ENCODE peak calls at places on chromosomes 13 and 19, in five cellular contexts. One of them, this sample, is unnamed.

GRCh38 chr19:46944918-46945628 is 74.6 kb upstream of the NPAS1 start:
- DNase-seq in fibroblast of the conjunctiva: no peak
- DNase-seq in GDM1: no peak
- DNase-seq in neural crest cell: peak; percentile 25
- DNase-seq in upper lobe of right lung: no peak
- DNase-seq in this sample: no peak

GRCh38 chr19:1274081-1274851 is 1.1 kb upstream of the FAM174C start:
- DNase-seq in neural crest cell: no peak
- DNase-seq in GDM1: no peak
- DNase-seq in fibroblast of the conjunctiva: no peak
- DNase-seq in upper lobe of right lung: no peak
- DNase-seq in this sample: peak; percentile 90

GRCh38 chr19:7376151-7376852 is 27.6 kb downstream of the ARHGEF18 start:
- DNase-seq in neural crest cell: no peak
- DNase-seq in upper lobe of right lung: no peak
- DNase-seq in fibroblast of the conjunctiva: no peak
- DNase-seq in GDM1: no peak
- DNase-seq in this sample: no peak

GRCh38 chr19:4831351-4832340 is at the start of gene TICAM1:
- DNase-seq in neural crest cell: no peak
- DNase-seq in GDM1: peak; percentile 60
- DNase-seq in upper lobe of right lung: peak; percentile 92
- DNase-seq in fibroblast of the conjunctiva: no peak
- DNase-seq in this sample: peak; percentile 94

GRCh38 chr13:33312150-33312908 is 26.8 kb upstream of the STARD13 start:
- DNase-seq in GDM1: no peak
- DNase-seq in neural crest cell: no peak
- DNase-seq in upper lobe of right lung: no peak
- DNase-seq in fibroblast of the conjunctiva: peak; percentile 10
- DNase-seq in this sample: no peak

GRCh38 chr19:46919324-46919723 is 58.5 kb downstream of the ARHGAP35 start:
- DNase-seq in neural crest cell: no peak
- DNase-seq in fibroblast of the conjunctiva: no peak
- DNase-seq in GDM1: no peak
- DNase-seq in upper lobe of right lung: no peak
- DNase-seq in this sample: no peak

GRCh38 chr19:47176071-47176626 is 45.5 kb downstream of the SAE1 start:
- DNase-seq in fibroblast of the conjunctiva: no peak
- DNase-seq in GDM1: no peak
- DNase-seq in neural crest cell: no peak
- DNase-seq in upper lobe of right lung: no peak
- DNase-seq in this sample: no peak

GRCh38 chr19:33290082-33290815 is 12.1 kb downstream of the CEBPA start:
- DNase-seq in fibroblast of the conjunctiva: no peak
- DNase-seq in GDM1: no peak
- DNase-seq in upper lobe of right lung: peak; percentile 70
- DNase-seq in neural crest cell: no peak
- DNase-seq in this sample: peak; percentile 59

GRCh38 chr19:15666883-15667282 is 6.0 kb upstream of the CYP4F12 start:
- DNase-seq in upper lobe of right lung: no peak
- DNase-seq in GDM1: no peak
- DNase-seq in neural crest cell: no peak
- DNase-seq in fibroblast of the conjunctiva: no peak
- DNase-seq in this sample: no peak

GRCh38 chr13:29369060-29369743 is 226.3 kb downstream of the SLC7A1 start:
- DNase-seq in GDM1: peak; percentile 12
- DNase-seq in neural crest cell: peak; percentile 9
- DNase-seq in upper lobe of right lung: no peak
- DNase-seq in fibroblast of the conjunctiva: peak; percentile 30
- DNase-seq in this sample: no peak

GRCh38 chr19:55600336-55601028 is 394 bp downstream of the ZNF524 start:
- DNase-seq in GDM1: peak; percentile 91
- DNase-seq in fibroblast of the conjunctiva: no peak
- DNase-seq in upper lobe of right lung: no peak
- DNase-seq in neural crest cell: no peak
- DNase-seq in this sample: peak; percentile 94

GRCh38 chr13:36858285-36858684 is 39.3 kb downstream of the RFXAP start:
- DNase-seq in GDM1: peak; percentile 21
- DNase-seq in fibroblast of the conjunctiva: peak; percentile 29
- DNase-seq in neural crest cell: no peak
- DNase-seq in upper lobe of right lung: no peak
- DNase-seq in this sample: no peak

GRCh38 chr13:45879666-45880065 is 28.1 kb upstream of the SIAH3 start:
- DNase-seq in neural crest cell: no peak
- DNase-seq in GDM1: no peak
- DNase-seq in fibroblast of the conjunctiva: no peak
- DNase-seq in upper lobe of right lung: no peak
- DNase-seq in this sample: no peak

This sample was measured in spleen.